ENCODE peak calls at places on chromosome 11, in ten cellular contexts. O is AG20443; M is CD8-positive, alpha-beta T cell; I is AG08395; G is stimulated activated naive CD8-positive, alpha-beta T cell treated with anti-CD3 and anti-CD28 coated beads, Interleukin-15, Interleukin-2, amounts not matched to agents 100 U/mL and 50 U/mL, for 24 hours; J is CD4-positive, alpha-beta T cell; X is activated naive CD8-positive, alpha-beta T cell treated with anti-CD3 and anti-CD28 coated beads, Interleukin-2, amount 50 U/mL, for 24 hours; H is left cardiac atrium; D is naive thymus-derived CD8-positive, alpha-beta T cell; N is fibroblast of lung. W is an unnamed sample.

GRCh38 chr11:48037709-48038468 is 57.5 kb downstream of the PTPRJ start:
- DNase-seq in O (no peak), M (no peak), I (no peak), G (no peak), J (no peak), X (no peak), H (no peak), D (no peak), N (peak), W (no peak)

GRCh38 chr11:350723-351255 is 18.5 kb upstream of the B4GALNT4 start:
- DNase-seq in O (peak), M (peak), I (no peak), G (no peak), J (no peak), X (no peak), H (no peak), D (no peak), N (no peak), W (peak)

GRCh38 chr11:65169164-65169641 is 830 bp upstream of the SPDYC start:
- DNase-seq in O (no peak), M (no peak), I (no peak), G (no peak), J (no peak), X (no peak), H (no peak), D (no peak), N (no peak), W (peak)

GRCh38 chr11:35873721-35874120 is 70.1 kb upstream of the LDLRAD3 start:
- DNase-seq in O (no peak), M (no peak), I (no peak), G (no peak), J (no peak), X (no peak), H (no peak), D (no peak), N (no peak), W (no peak)

GRCh38 chr11:79101736-79102135 is 339.1 kb downstream of the TENM4 start:
- DNase-seq in O (no peak), M (no peak), I (no peak), G (no peak), J (no peak), X (no peak), H (no peak), D (no peak), N (no peak), W (no peak)

GRCh38 chr11:112965601-112966125 is 4.4 kb downstream of the NCAM1 start:
- DNase-seq in O (no peak), M (no peak), I (no peak), G (no peak), J (no peak), X (no peak), H (no peak), D (no peak), N (no peak), W (no peak)

GRCh38 chr11:71097506-71098240 is 154.7 kb downstream of the SHANK2 start:
- DNase-seq in O (no peak), M (no peak), I (no peak), G (no peak), J (no peak), X (no peak), H (no peak), D (no peak), N (no peak), W (no peak)

GRCh38 chr11:107591446-107592236 is 694 bp downstream of the ELMOD1 start:
- DNase-seq in O (peak), M (no peak), I (peak), G (peak), J (no peak), X (peak), H (no peak), D (peak), N (no peak), W (no peak)

GRCh38 chr11:2929880-2930704 is 872 bp upstream of the PHLDA2 start:
- DNase-seq in O (no peak), M (no peak), I (peak), G (peak), J (no peak), X (peak), H (no peak), D (peak), N (peak), W (no peak)

GRCh38 chr11:32187106-32187505 is 96.2 kb downstream of the RCN1 start:
- DNase-seq in O (no peak), M (no peak), I (no peak), G (no peak), J (no peak), X (no peak), H (no peak), D (no peak), N (no peak), W (no peak)

GRCh38 chr11:114059278-114059983 is at the start of gene ZBTB16:
- DNase-seq in O (peak), M (peak), I (no peak), G (peak), J (peak), X (peak), H (peak), D (peak), N (peak), W (peak)